ENCODE peak calls at places on chromosomes 3 and 15, in ten cellular contexts. I, G, C, V, K, W, D, B, S and M are unnamed samples.

GRCh38 chr15:73813071-73813470 is 59.9 kb upstream of the INSYN1 start:
- DNase-seq in G (no peak), D (no peak), V (no peak), C (no peak), I (no peak), W (no peak), K (no peak), B (no peak), S (no peak), M (no peak)

GRCh38 chr15:69338535-69339213 is 40.0 kb downstream of the PAQR5 start:
- DNase-seq in C (no peak), S (no peak), I (no peak), W (no peak), B (no peak), D (no peak), G (no peak), K (no peak), V (no peak), M (no peak)

GRCh38 chr3:58355174-58355573 is 22.5 kb downstream of the PXK start:
- DNase-seq in W (no peak), V (no peak), D (no peak), G (no peak), K (no peak), B (no peak), C (no peak), I (no peak), S (no peak), M (no peak)

GRCh38 chr15:67854358-67854757 is 14.5 kb upstream of the RNU6-1 start:
- DNase-seq in I (no peak), S (no peak), W (no peak), C (no peak), B (no peak), V (peak), G (no peak), K (no peak), D (peak), M (no peak)

GRCh38 chr3:82087958-82088357 is 326.5 kb upstream of the GBE1 start:
- DNase-seq in K (no peak), C (no peak), B (no peak), W (no peak), S (no peak), G (no peak), D (no peak), I (no peak), V (no peak), M (no peak)

GRCh38 chr15:74062671-74063070 is 19.7 kb downstream of the GOLGA6A start:
- DNase-seq in G (no peak), K (no peak), V (no peak), S (no peak), W (no peak), B (no peak), C (no peak), I (no peak), D (peak), M (no peak)

GRCh38 chr3:83567935-83568334 is 1390.9 kb upstream of the CADM2 start:
- DNase-seq in W (no peak), G (no peak), K (no peak), B (no peak), S (no peak), V (no peak), I (no peak), C (no peak), D (no peak), M (no peak)

GRCh38 chr15:36775209-36775608 is 195.8 kb downstream of the CDIN1 start:
- DNase-seq in W (no peak), C (no peak), S (no peak), K (no peak), V (no peak), B (no peak), I (no peak), G (no peak), D (no peak), M (no peak)

GRCh38 chr3:39205919-39206516 is 13.6 kb upstream of the XIRP1 start:
- DNase-seq in D (no peak), C (no peak), B (no peak), S (no peak), I (no peak), K (no peak), G (no peak), W (no peak), V (peak), M (no peak)

GRCh38 chr3:188946837-188947236 is 224.9 kb upstream of the TPRG1 start:
- DNase-seq in S (no peak), B (peak), D (no peak), W (no peak), V (peak), K (no peak), G (peak), C (no peak), I (no peak), M (no peak)

GRCh38 chr15:80822666-80823065 is 43.5 kb downstream of the CEMIP start:
- DNase-seq in G (no peak), C (no peak), B (no peak), K (no peak), I (no peak), V (no peak), S (no peak), D (no peak), W (no peak), M (no peak)

GRCh38 chr3:128407986-128408692 is 58.6 kb downstream of the DNAJB8 start:
- DNase-seq in I (no peak), C (no peak), B (no peak), V (no peak), G (no peak), D (no peak), K (no peak), S (no peak), W (no peak), M (no peak)

GRCh38 chr3:14467723-14468620 is 65.6 kb downstream of the SLC6A6 start:
- DNase-seq in V (no peak), B (peak), D (no peak), I (peak), W (peak), G (no peak), S (peak), C (peak), K (peak), M (peak)

GRCh38 chr3:179455954-179456353 is 4.7 kb upstream of the GNB4 start:
- DNase-seq in I (no peak), D (no peak), C (no peak), V (no peak), S (no peak), K (no peak), B (no peak), G (no peak), W (no peak), M (no peak)

GRCh38 chr3:136142592-136142991 is 53.5 kb downstream of the MSL2 start:
- DNase-seq in V (no peak), W (no peak), I (peak), C (no peak), G (no peak), S (no peak), B (no peak), K (no peak), D (no peak), M (no peak)

GRCh38 chr3:190010486-190010885 is 110.2 kb downstream of the P3H2 start:
- DNase-seq in B (no peak), S (no peak), V (no peak), W (no peak), I (no peak), D (no peak), G (no peak), C (no peak), K (no peak), M (no peak)

GRCh38 chr3:83890039-83890762 is 1068.6 kb upstream of the CADM2 start:
- DNase-seq in G (no peak), C (no peak), W (no peak), V (no peak), I (no peak), D (no peak), S (no peak), B (no peak), K (no peak), M (no peak)

GRCh38 chr15:58830556-58830955 is 59.5 kb downstream of the MINDY2 start:
- DNase-seq in I (no peak), K (no peak), S (no peak), G (no peak), C (no peak), W (no peak), B (no peak), V (no peak), D (no peak), M (no peak)

GRCh38 chr3:141393151-141394076 is 25.1 kb downstream of the ZBTB38 start:
- DNase-seq in B (peak), K (peak), D (no peak), G (peak), C (no peak), W (no peak), S (no peak), I (no peak), V (no peak), M (no peak)

GRCh38 chr3:30751610-30752299 is 142.7 kb downstream of the GADL1 start:
- DNase-seq in K (peak), D (no peak), S (peak), G (no peak), B (peak), V (no peak), I (no peak), C (no peak), W (peak), M (no peak)

GRCh38 chr15:92140802-92141201 is 252.9 kb upstream of the ST8SIA2 start:
- DNase-seq in I (no peak), C (no peak), D (no peak), G (no peak), B (no peak), V (no peak), K (no peak), S (no peak), W (no peak), M (no peak)

GRCh38 chr15:72491768-72492167 is 17.6 kb downstream of the ARIH1 start:
- DNase-seq in V (no peak), W (no peak), C (no peak), B (no peak), D (no peak), I (peak), G (no peak), S (no peak), K (no peak), M (no peak)

GRCh38 chr3:30342319-30343060 is 263.9 kb upstream of the TGFBR2 start:
- DNase-seq in I (peak), K (no peak), V (no peak), D (no peak), W (no peak), S (peak), G (peak), B (peak), C (no peak), M (no peak)

GRCh38 chr3:64708456-64708855 is 20.7 kb upstream of the ADAMTS9 start:
- DNase-seq in K (no peak), S (no peak), D (no peak), G (no peak), B (no peak), C (no peak), V (no peak), W (no peak), I (no peak), M (no peak)

GRCh38 chr15:95737051-95737450 is 593.4 kb upstream of the NR2F2 start:
- DNase-seq in C (no peak), K (no peak), B (no peak), V (no peak), D (no peak), W (no peak), S (no peak), G (no peak), I (no peak), M (no peak)

GRCh38 chr3:5295191-5295690 is 107.7 kb downstream of the EDEM1 start:
- DNase-seq in B (no peak), K (no peak), W (no peak), G (no peak), I (no peak), D (no peak), V (no peak), S (no peak), C (no peak), M (no peak)

GRCh38 chr3:159669024-159669476 is 319.6 kb upstream of the IL12A start:
- DNase-seq in W (no peak), V (peak), I (peak), D (no peak), C (no peak), B (no peak), G (no peak), K (no peak), S (no peak), M (no peak)

GRCh38 chr3:108590443-108590842 is 921 bp downstream of the DZIP3 start:
- DNase-seq in C (no peak), B (no peak), G (no peak), D (no peak), S (no peak), V (no peak), I (no peak), W (no peak), K (no peak), M (no peak)

GRCh38 chr15:57495037-57495436 is 96.7 kb upstream of the MYZAP start:
- DNase-seq in V (no peak), W (no peak), G (no peak), C (no peak), S (no peak), B (no peak), D (no peak), K (no peak), I (no peak), M (no peak)

GRCh38 chr3:158434412-158435038 is 136.5 kb upstream of the MLF1 start:
- DNase-seq in C (peak), S (peak), K (peak), I (peak), W (peak), B (peak), V (no peak), G (peak), D (no peak), M (no peak)

GRCh38 chr3:47645551-47645950 is 66.9 kb upstream of the CSPG5 start:
- DNase-seq in W (no peak), C (no peak), D (no peak), K (no peak), I (no peak), B (no peak), S (no peak), V (no peak), G (no peak), M (no peak)

GRCh38 chr3:52873433-52874159 is 23.8 kb downstream of the STIMATE start:
- DNase-seq in G (no peak), S (no peak), K (no peak), V (no peak), I (no peak), B (no peak), D (no peak), C (no peak), W (no peak), M (no peak)

GRCh38 chr15:20351448-20351961 is 190.1 kb downstream of the GOLGA6L6 start:
- DNase-seq in G (peak), V (no peak), C (no peak), D (peak), S (no peak), W (peak), I (no peak), K (no peak), B (no peak), M (no peak)

GRCh38 chr15:42449770-42450433 is 41.0 kb downstream of the ZNF106 start:
- DNase-seq in S (no peak), V (no peak), I (no peak), B (no peak), W (no peak), G (no peak), D (no peak), C (no peak), K (no peak), M (no peak)

GRCh38 chr15:100216177-100216576 is 125.6 kb downstream of the ADAMTS17 start:
- DNase-seq in B (peak), V (no peak), G (peak), D (peak), K (no peak), I (no peak), C (no peak), W (no peak), S (peak), M (no peak)

GRCh38 chr3:170614214-170614966 is 28.5 kb upstream of the SLC7A14 start:
- DNase-seq in K (no peak), C (no peak), I (peak), D (no peak), W (no peak), V (no peak), G (peak), B (no peak), S (peak), M (no peak)

GRCh38 chr3:134369231-134369741 is 5.0 kb downstream of the AMOTL2 start:
- DNase-seq in D (peak), V (no peak), K (no peak), B (no peak), S (no peak), C (no peak), W (no peak), G (no peak), I (no peak), M (no peak)

GRCh38 chr3:134366928-134367352 is 7.3 kb downstream of the AMOTL2 start:
- DNase-seq in D (peak), G (no peak), W (peak), K (no peak), C (no peak), B (peak), I (no peak), S (no peak), V (no peak), M (no peak)

GRCh38 chr3:134368751-134369105 is 5.5 kb downstream of the AMOTL2 start:
- DNase-seq in I (no peak), V (no peak), G (no peak), C (no peak), K (no peak), S (no peak), B (no peak), D (peak), W (no peak), M (no peak)

GRCh38 chr3:134367412-134367811 is 6.8 kb downstream of the AMOTL2 start:
- DNase-seq in S (no peak), K (no peak), I (no peak), W (no peak), C (no peak), D (peak), B (no peak), V (no peak), G (peak), M (no peak)

GRCh38 chr3:134367869-134368750 is 6.1 kb downstream of the AMOTL2 start:
- DNase-seq in K (no peak), B (no peak), D (peak), C (no peak), G (no peak), W (no peak), S (no peak), I (no peak), V (no peak), M (no peak)
- TF ChIP-seq POLR2A in K (no peak), B (no peak), D (no peak), C (no peak), G (no peak), W (no peak), S (no peak), I (no peak), V (no peak), M (no peak)

DNA sequence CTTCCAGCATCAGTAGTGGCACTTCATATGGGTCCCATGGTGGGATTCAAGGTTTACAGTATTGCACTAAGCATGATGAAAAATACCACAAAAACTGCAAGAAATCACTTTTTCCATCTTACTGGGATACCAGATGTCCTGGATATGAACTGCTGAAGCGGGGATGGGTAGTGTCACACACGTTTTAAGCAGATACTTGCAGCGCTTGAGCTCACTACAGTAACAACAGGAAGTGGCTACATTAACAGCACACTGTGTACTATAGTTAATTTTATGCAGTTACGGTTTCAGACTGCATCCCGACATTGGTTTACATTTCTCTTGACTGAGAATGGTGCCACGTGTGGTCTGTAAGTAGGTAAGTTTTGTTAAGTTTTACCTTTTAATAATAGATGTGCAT is 3.5 kb upstream of the ISG20 start:
- DNase-seq in B (no peak), S (peak), C (no peak), G (no peak), K (no peak), D (no peak), V (no peak), W (no peak), I (no peak), M (no peak)
- TF ChIP-seq POLR2A in B (no peak), S (no peak), C (no peak), G (no peak), K (no peak), D (no peak), V (no peak), W (no peak), I (no peak), M (no peak)

GRCh38 chr15:24961967-24962366 is 7.2 kb downstream of the SNRPN start:
- DNase-seq in B (no peak), G (no peak), C (no peak), D (no peak), S (no peak), I (no peak), V (no peak), W (no peak), K (no peak), M (no peak)

GRCh38 chr15:24954783-24955548 is at the start of the genes SNRPN and SNURF:
- DNase-seq in I (peak), G (peak), D (peak), S (peak), C (peak), V (no peak), K (peak), B (peak), W (peak), M (peak)

GRCh38 chr15:24957691-24958090 is 2.9 kb downstream of the SNRPN start:
- DNase-seq in B (no peak), K (no peak), C (no peak), I (no peak), D (no peak), V (no peak), W (no peak), S (no peak), G (peak), M (no peak)

GRCh38 chr15:24955549-24955929 is 752 bp downstream of the SNRPN start:
- DNase-seq in K (peak), V (no peak), W (no peak), D (peak), G (peak), S (peak), B (peak), I (peak), C (no peak), M (peak)

GRCh38 chr15:24956131-24956838 is 1.5 kb downstream of the SNRPN start:
- DNase-seq in B (peak), W (peak), K (peak), D (peak), S (peak), C (peak), I (peak), G (peak), V (peak), M (peak)
- TF ChIP-seq POLR2A in B (peak), W (no peak), K (no peak), D (no peak), S (peak), C (peak), I (peak), G (peak), V (no peak), M (peak)

GRCh38 chr15:89115547-89115946 is 27.3 kb downstream of the ABHD2 start:
- DNase-seq in I (no peak), K (no peak), D (no peak), W (peak), V (no peak), S (peak), C (no peak), G (no peak), B (no peak), M (no peak)
- TF ChIP-seq POLR2A in I (no peak), K (no peak), D (no peak), W (no peak), V (no peak), S (peak), C (no peak), G (no peak), B (no peak), M (no peak)

DNA sequence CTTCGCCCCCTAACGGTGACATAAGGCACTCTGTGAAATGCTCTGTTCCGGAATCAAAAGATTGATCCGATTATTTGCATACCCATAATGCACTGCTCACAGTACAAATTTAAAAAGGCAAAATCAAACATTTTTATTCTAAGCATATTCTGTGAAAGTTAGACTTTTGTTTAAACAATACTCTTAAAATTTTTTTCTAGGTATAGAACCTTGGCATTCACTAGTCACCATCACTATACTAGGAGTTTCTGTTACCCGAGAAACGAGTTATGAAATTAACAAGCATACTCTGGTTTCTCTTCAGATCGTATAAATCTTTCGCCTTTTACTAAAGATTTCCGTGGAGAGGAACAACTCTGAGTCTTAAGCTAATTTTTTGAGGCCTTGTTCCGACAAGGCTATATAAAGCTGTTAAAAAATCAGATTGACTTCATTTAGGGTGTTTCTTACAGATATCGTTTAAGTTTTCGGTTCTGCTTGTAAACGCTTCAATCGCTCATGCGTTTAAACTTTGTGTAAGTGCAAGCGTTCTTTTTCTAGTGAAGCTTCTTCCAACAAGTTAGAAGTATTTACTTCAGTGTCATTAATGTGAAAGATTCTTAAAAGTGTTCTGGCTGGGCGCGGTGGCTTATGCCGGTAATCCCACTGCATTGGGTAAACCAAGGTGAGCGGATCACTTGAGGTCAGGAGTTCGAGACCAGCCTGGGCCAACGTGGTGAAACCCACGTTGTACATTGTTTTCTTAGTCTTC is at the start of gene RNU5B-1:
- DNase-seq in S (peak), K (peak), G (peak), D (no peak), I (peak), W (peak), C (no peak), B (peak), V (no peak), M (peak)
- TF ChIP-seq POLR2A in S (peak), K (peak), G (peak), D (peak), I (peak), W (no peak), C (peak), B (peak), V (peak), M (peak)